ENCODE peak calls at places on chromosomes 4 and X, in ten cellular contexts. G, V, L, O, Z, E, S, P, T and X are unnamed samples.

GRCh38 chr4:125317526-125317880 is 2.7 kb downstream of the FAT4 start:
- DNase-seq in G (no peak), V (no peak), L (peak), O (no peak), Z (no peak), E (no peak), S (peak), P (peak), T (no peak), X (no peak)

GRCh38 chr4:19009886-19010285 is 988.3 kb upstream of the LCORL start:
- DNase-seq in G (no peak), V (no peak), L (no peak), O (no peak), Z (no peak), E (no peak), S (no peak), P (no peak), T (no peak), X (no peak)

GRCh38 chr4:162201673-162202072 is 37.9 kb upstream of the FSTL5 start:
- DNase-seq in G (peak), V (no peak), L (no peak), O (no peak), Z (no peak), E (no peak), S (no peak), P (no peak), T (no peak), X (no peak)

GRCh38 chrX:37921758-37922157 is 74.4 kb upstream of the DYNLT3 start:
- DNase-seq in G (no peak), V (no peak), L (peak), O (no peak), Z (no peak), E (no peak), S (peak), P (no peak), T (no peak), X (no peak)

GRCh38 chr4:71004281-71004851 is 10.9 kb downstream of the DCK start:
- DNase-seq in G (no peak), V (no peak), L (no peak), O (peak), Z (no peak), E (no peak), S (no peak), P (peak), T (no peak), X (no peak)

GRCh38 chr4:56655209-56655626 is 25.9 kb downstream of the HOPX start:
- DNase-seq in G (no peak), V (no peak), L (no peak), O (no peak), Z (no peak), E (no peak), S (peak), P (peak), T (no peak), X (no peak)

GRCh38 chr4:52997132-52997416 is 135.0 kb downstream of the RASL11B start:
- DNase-seq in G (no peak), V (no peak), L (no peak), O (no peak), Z (no peak), E (no peak), S (no peak), P (no peak), T (no peak), X (no peak)

GRCh38 chrX:68938244-68939004 is 109.6 kb downstream of the EFNB1 start:
- DNase-seq in G (no peak), V (no peak), L (peak), O (no peak), Z (no peak), E (peak), S (no peak), P (no peak), T (no peak), X (no peak)

GRCh38 chr4:52751349-52751911 is at the start of gene ERVMER34-1:
- DNase-seq in G (peak), V (no peak), L (no peak), O (no peak), Z (no peak), E (peak), S (no peak), P (peak), T (no peak), X (no peak)

GRCh38 chr4:170089274-170089742 is 448 bp downstream of the AADAT start:
- DNase-seq in G (peak), V (no peak), L (peak), O (no peak), Z (no peak), E (no peak), S (peak), P (peak), T (peak), X (no peak)

GRCh38 chrX:24023972-24024664 is 2.9 kb downstream of the KLHL15 start:
- DNase-seq in G (no peak), V (no peak), L (no peak), O (no peak), Z (no peak), E (no peak), S (peak), P (peak), T (no peak), X (no peak)

GRCh38 chrX:68827256-68827655 is 1.6 kb upstream of the EFNB1 start:
- DNase-seq in G (no peak), V (no peak), L (no peak), O (no peak), Z (no peak), E (peak), S (no peak), P (no peak), T (no peak), X (no peak)

GRCh38 chr4:166143227-166143626 is 270.2 kb downstream of the TLL1 start:
- DNase-seq in G (no peak), V (no peak), L (peak), O (no peak), Z (no peak), E (no peak), S (peak), P (no peak), T (no peak), X (no peak)

GRCh38 chrX:353566-354535 is 32.9 kb downstream of the PPP2R3B start:
- DNase-seq in G (no peak), V (no peak), L (no peak), O (no peak), Z (no peak), E (no peak), S (no peak), P (no peak), T (no peak), X (no peak)

GRCh38 chr4:81627617-81628016 is 155.9 kb upstream of the RASGEF1B start:
- DNase-seq in G (no peak), V (no peak), L (no peak), O (no peak), Z (no peak), E (no peak), S (no peak), P (no peak), T (no peak), X (no peak)

GRCh38 chrX:2461711-2462016 is 39.1 kb downstream of the DHRSX start:
- DNase-seq in G (no peak), V (no peak), L (no peak), O (no peak), Z (no peak), E (no peak), S (no peak), P (no peak), T (no peak), X (no peak)

GRCh38 chrX:130716822-130717405 is 186.1 kb downstream of the ENOX2 start:
- DNase-seq in G (no peak), V (no peak), L (no peak), O (no peak), Z (no peak), E (no peak), S (no peak), P (no peak), T (no peak), X (no peak)

GRCh38 chr4:149110499-149110898 is 668.3 kb upstream of the NR3C2 start:
- DNase-seq in G (no peak), V (no peak), L (no peak), O (no peak), Z (no peak), E (no peak), S (no peak), P (no peak), T (no peak), X (no peak)

GRCh38 chr4:153273736-153274135 is 69.5 kb downstream of the TRIM2 start:
- DNase-seq in G (no peak), V (no peak), L (no peak), O (no peak), Z (no peak), E (no peak), S (no peak), P (no peak), T (no peak), X (no peak)

GRCh38 chr4:15238720-15239119 is 189.1 kb upstream of the C1QTNF7 start:
- DNase-seq in G (no peak), V (no peak), L (no peak), O (no peak), Z (no peak), E (no peak), S (no peak), P (peak), T (peak), X (no peak)

GRCh38 chr4:8252301-8253173 is 17.0 kb upstream of the HTRA3 start:
- DNase-seq in G (no peak), V (no peak), L (no peak), O (no peak), Z (no peak), E (no peak), S (no peak), P (no peak), T (no peak), X (no peak)

GRCh38 chr4:6345866-6346265 is 76.2 kb downstream of the WFS1 start:
- DNase-seq in G (no peak), V (no peak), L (no peak), O (no peak), Z (no peak), E (no peak), S (no peak), P (no peak), T (no peak), X (no peak)

GRCh38 chr4:119118397-119118796 is 17.2 kb upstream of the MYOZ2 start:
- DNase-seq in G (no peak), V (peak), L (no peak), O (no peak), Z (no peak), E (no peak), S (no peak), P (no peak), T (peak), X (no peak)

GRCh38 chr4:137278431-137278830 is 253.9 kb downstream of the PCDH18 start:
- DNase-seq in G (no peak), V (no peak), L (no peak), O (no peak), Z (no peak), E (no peak), S (no peak), P (no peak), T (no peak), X (no peak)

GRCh38 chr4:2827874-2828751 is 15.5 kb upstream of the ADD1 start:
- DNase-seq in G (no peak), V (no peak), L (no peak), O (peak), Z (no peak), E (no peak), S (no peak), P (no peak), T (no peak), X (no peak)

GRCh38 chrX:135543924-135544323 is 23.5 kb downstream of the INTS6L start:
- DNase-seq in G (no peak), V (no peak), L (no peak), O (no peak), Z (no peak), E (no peak), S (no peak), P (peak), T (no peak), X (no peak)

GRCh38 chr4:38313999-38314561 is 349.9 kb upstream of the KLF3 start:
- DNase-seq in G (peak), V (no peak), L (no peak), O (no peak), Z (no peak), E (no peak), S (no peak), P (no peak), T (no peak), X (no peak)

GRCh38 chr4:172760512-172760911 is 408.1 kb upstream of the GALNT7 start:
- DNase-seq in G (no peak), V (no peak), L (no peak), O (no peak), Z (no peak), E (no peak), S (no peak), P (no peak), T (no peak), X (no peak)

GRCh38 chr4:15428611-15429010 is 778 bp downstream of the C1QTNF7 start:
- DNase-seq in G (no peak), V (no peak), L (no peak), O (no peak), Z (no peak), E (no peak), S (no peak), P (no peak), T (no peak), X (peak)